ENCODE peak calls at places on chromosome 22, in nine cellular contexts. L is OCI-LY7, H is right lobe of liver, Z is hepatocyte, G is tibial nerve, Q is transverse colon, Y is Karpas-422, O is body of pancreas, M is right cardiac atrium. T is an unnamed sample. For H3K4me1 and H3K9me3, the result is how much of the 10 kb centered on the place peaks cover.

GRCh38 chr22:25402501-25403283 is 161.8 kb upstream of the GRK3 start:
- DNase-seq in L (no peak), H (peak), Z (no peak), G (no peak), Q (peak), Y (no peak), O (peak), M (peak), T (no peak)

GRCh38 chr22:39715778-39716495 is 145.4 kb downstream of the CACNA1I start:
- DNase-seq in L (no peak), H (no peak), Z (no peak), G (no peak), Q (no peak), Y (no peak), O (no peak), M (no peak), T (no peak)

GRCh38 chr22:39117585-39118191 is 20.6 kb downstream of the APOBEC3H start:
- DNase-seq in L (peak), H (peak), Z (peak), G (peak), Q (peak), Y (peak), O (peak), M (no peak), T (no peak)

GRCh38 chr22:20607157-20607907 is 99.9 kb downstream of the MED15 start:
- DNase-seq in L (no peak), H (no peak), Z (no peak), G (no peak), Q (no peak), Y (no peak), O (no peak), M (no peak), T (no peak)

GRCh38 chr22:25746012-25746373 is 4.0 kb downstream of the MYO18B start:
- DNase-seq in L (no peak), H (no peak), Z (no peak), G (no peak), Q (no peak), Y (no peak), O (no peak), M (no peak), T (no peak)

GRCh38 chr22:21975273-21975672 is 7.3 kb downstream of the TOP3B start:
- DNase-seq in L (no peak), H (no peak), Z (no peak), G (no peak), Q (no peak), Y (no peak), O (no peak), M (no peak), T (no peak)

GRCh38 chr22:25680949-25681348 is 61.0 kb upstream of the MYO18B start:
- DNase-seq in L (no peak), H (no peak), Z (no peak), G (no peak), Q (no peak), Y (no peak), O (no peak), M (no peak), T (no peak)

GRCh38 chr22:50674606-50675552 is 2.3 kb downstream of the SHANK3 start:
- DNase-seq in L (no peak), H (no peak), Z (peak), G (no peak), Q (peak), Y (no peak), O (peak), M (no peak), T (no peak)

GRCh38 chr22:20970939-20971657 is 4.0 kb downstream of the AIFM3 start:
- DNase-seq in L (no peak), H (no peak), Z (no peak), G (no peak), Q (no peak), Y (no peak), O (no peak), M (no peak), T (no peak)

GRCh38 chr22:32650553-32651345 is 150.8 kb upstream of the TIMP3 start:
- DNase-seq in L (no peak), H (no peak), Z (no peak), G (no peak), Q (no peak), Y (no peak), O (no peak), M (no peak), T (no peak)

GRCh38 chr22:31897842-31898241 is 46.5 kb upstream of the YWHAH start:
- DNase-seq in L (no peak), H (no peak), Z (no peak), G (no peak), Q (no peak), Y (no peak), O (no peak), M (no peak), T (no peak)

GRCh38 chr22:38505595-38506117 is 455 bp downstream of the DDX17 start:
- DNase-seq in L (peak), H (peak), Z (peak), G (peak), Q (peak), Y (peak), O (peak), M (peak), T (no peak)

GRCh38 chr22:23548501-23549197 is 31.4 kb downstream of the IGLL1 start:
- DNase-seq in L (no peak), H (no peak), Z (no peak), G (no peak), Q (no peak), Y (no peak), O (no peak), M (peak), T (no peak)

GRCh38 chr22:46066691-46067090 is 83.6 kb upstream of the PPARA start:
- DNase-seq in L (no peak), H (peak), Z (no peak), G (no peak), Q (peak), Y (no peak), O (no peak), M (peak), T (no peak)
- H3K4me1 ChIP-seq in L (under half), H (under half), Z (under half), G (half or more), Q (half or more), Y (under half), O (half or more), M (under half), T (half or more)

DNA sequence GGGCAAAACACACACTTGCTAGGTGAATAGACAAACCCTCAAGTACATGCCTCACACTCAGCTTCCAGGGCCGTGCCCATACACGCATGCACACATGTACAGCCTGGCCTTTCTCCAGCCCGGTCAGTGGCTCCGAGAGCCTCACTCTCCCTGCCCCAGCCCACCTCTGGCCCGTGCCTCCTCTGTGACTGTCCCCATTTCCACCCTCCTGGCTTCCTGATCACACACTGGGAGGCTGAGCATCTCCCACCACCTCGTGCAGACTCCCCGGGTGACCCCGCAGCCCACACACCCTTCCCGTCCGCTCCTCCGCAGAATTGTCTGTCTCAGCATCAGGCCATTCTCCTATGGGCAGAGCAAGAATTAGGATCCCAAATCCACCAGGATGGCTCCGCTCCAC is 634.1 kb downstream of the TBC1D22A start:
- DNase-seq in L (no peak), H (no peak), Z (no peak), G (no peak), Q (no peak), Y (no peak), O (no peak), M (no peak), T (no peak)
- H3K9me3 ChIP-seq in L (under half), H (under half), Z (under half), G (under half), Q (under half), Y (under half), O (under half), M (under half), T (under half)

GRCh38 chr22:41608386-41608785 is 12.5 kb downstream of the DESI1 start:
- DNase-seq in L (no peak), H (no peak), Z (no peak), G (no peak), Q (no peak), Y (no peak), O (no peak), M (no peak), T (no peak)

GRCh38 chr22:41612626-41613025 is 8.2 kb downstream of the DESI1 start:
- DNase-seq in L (no peak), H (no peak), Z (no peak), G (no peak), Q (no peak), Y (no peak), O (no peak), M (no peak), T (no peak)

GRCh38 chr22:41613456-41613855 is 7.4 kb downstream of the DESI1 start:
- DNase-seq in L (no peak), H (peak), Z (no peak), G (no peak), Q (no peak), Y (no peak), O (no peak), M (no peak), T (no peak)
- H3K4me3 ChIP-seq in L (no peak), H (no peak), Z (no peak), G (no peak), Q (no peak), Y (no peak), O (no peak), M (no peak), T (no peak)

GRCh38 chr22:45228401-45228754 is 12.3 kb downstream of the KIAA0930 start:
- DNase-seq in L (no peak), H (no peak), Z (no peak), G (no peak), Q (no peak), Y (no peak), O (no peak), M (peak), T (no peak)

GRCh38 chr22:45227645-45228400 is 12.9 kb downstream of the KIAA0930 start:
- DNase-seq in L (no peak), H (no peak), Z (no peak), G (no peak), Q (peak), Y (no peak), O (peak), M (peak), T (no peak)

GRCh38 chr22:45230026-45230845 is 10.5 kb downstream of the KIAA0930 start:
- DNase-seq in L (no peak), H (no peak), Z (no peak), G (no peak), Q (no peak), Y (no peak), O (no peak), M (peak), T (no peak)

GRCh38 chr22:45231293-45231692 is 9.4 kb downstream of the KIAA0930 start:
- DNase-seq in L (no peak), H (no peak), Z (no peak), G (no peak), Q (no peak), Y (no peak), O (no peak), M (no peak), T (no peak)

GRCh38 chr22:45229181-45229580 is 11.5 kb downstream of the KIAA0930 start:
- DNase-seq in L (no peak), H (no peak), Z (no peak), G (no peak), Q (no peak), Y (no peak), O (no peak), M (peak), T (no peak)
- H3K4me1 ChIP-seq in L (under half), H (under half), Z (under half), G (under half), Q (under half), Y (under half), O (under half), M (under half), T (half or more)

GRCh38 chr22:49636214-49636613 is 191.5 kb downstream of the BRD1 start:
- DNase-seq in L (no peak), H (peak), Z (no peak), G (no peak), Q (no peak), Y (no peak), O (no peak), M (peak), T (no peak)
- H3K9me3 ChIP-seq in L (under half), H (under half), Z (under half), G (under half), Q (under half), Y (under half), O (under half), M (under half), T (under half)

GRCh38 chr22:43288807-43289417 is 54.3 kb downstream of the SCUBE1 start:
- DNase-seq in L (no peak), H (no peak), Z (peak), G (no peak), Q (no peak), Y (no peak), O (no peak), M (no peak), T (no peak)
- H3K4me3 ChIP-seq in L (no peak), H (no peak), Z (no peak), G (no peak), Q (no peak), Y (no peak), O (no peak), M (no peak), T (no peak)

GRCh38 chr22:42611076-42611475 is 3.6 kb downstream of the POLDIP3 start:
- DNase-seq in L (no peak), H (no peak), Z (no peak), G (no peak), Q (no peak), Y (no peak), O (no peak), M (no peak), T (no peak)
- H3K4me1 ChIP-seq in L (under half), H (under half), Z (under half), G (half or more), Q (half or more), Y (under half), O (half or more), M (under half), T (half or more)

T was measured in esophagus squamous epithelium.